ENCODE peak calls at places on chromosomes 13 and 19, in six cellular contexts. F, C, Q, S, K and L are unnamed samples.
A peak's percentile ranks its signal among the peaks of the same experiment; 100 is the strongest.

GRCh38 chr13:31199527-31199848 is 287 bp upstream of the B3GLCT start:
- DNase-seq in C (no peak), S (no peak), Q (no peak), K (no peak), F (no peak), L (no peak)

GRCh38 chr13:20337894-20338551 is 105.9 kb upstream of the GJB6 start:
- DNase-seq in F (no peak), K (no peak), S (no peak), C (no peak), Q (no peak), L (no peak)

GRCh38 chr19:17424743-17425365 is 5.0 kb downstream of the MVB12A start:
- DNase-seq in K (peak; percentile 69), Q (no peak), C (no peak), F (no peak), S (peak; percentile 65), L (no peak)

GRCh38 chr13:110015253-110015652 is 228.9 kb upstream of the IRS2 start:
- DNase-seq in K (no peak), Q (no peak), F (no peak), C (peak; percentile 65), S (no peak), L (no peak)

GRCh38 chr13:110531671-110532083 is 29.8 kb downstream of the RAB20 start:
- DNase-seq in Q (no peak), C (no peak), S (no peak), K (peak; percentile 55), F (no peak), L (no peak)

GRCh38 chr13:65468628-65469027 is 1761.5 kb downstream of the PCDH9 start:
- DNase-seq in S (no peak), K (no peak), C (no peak), Q (no peak), F (no peak), L (no peak)

GRCh38 chr13:110331362-110331761 is 24.3 kb downstream of the COL4A2 start:
- DNase-seq in F (no peak), S (no peak), K (peak; percentile 2), Q (no peak), C (no peak), L (no peak)

GRCh38 chr13:26605845-26606244 is 48.4 kb downstream of the WASF3 start:
- DNase-seq in F (no peak), S (peak; percentile 50), K (no peak), Q (no peak), C (no peak), L (no peak)

GRCh38 chr19:50275577-50276368 is 53.4 kb downstream of the KCNC3 start:
- DNase-seq in S (no peak), K (no peak), F (no peak), C (no peak), Q (no peak), L (no peak)

GRCh38 chr19:19406878-19407639 is 1.6 kb downstream of the GATAD2A start:
- DNase-seq in S (peak; percentile 58), C (peak; percentile 46), Q (peak; percentile 65), F (no peak), K (peak; percentile 51), L (peak; percentile 42)

DNA sequence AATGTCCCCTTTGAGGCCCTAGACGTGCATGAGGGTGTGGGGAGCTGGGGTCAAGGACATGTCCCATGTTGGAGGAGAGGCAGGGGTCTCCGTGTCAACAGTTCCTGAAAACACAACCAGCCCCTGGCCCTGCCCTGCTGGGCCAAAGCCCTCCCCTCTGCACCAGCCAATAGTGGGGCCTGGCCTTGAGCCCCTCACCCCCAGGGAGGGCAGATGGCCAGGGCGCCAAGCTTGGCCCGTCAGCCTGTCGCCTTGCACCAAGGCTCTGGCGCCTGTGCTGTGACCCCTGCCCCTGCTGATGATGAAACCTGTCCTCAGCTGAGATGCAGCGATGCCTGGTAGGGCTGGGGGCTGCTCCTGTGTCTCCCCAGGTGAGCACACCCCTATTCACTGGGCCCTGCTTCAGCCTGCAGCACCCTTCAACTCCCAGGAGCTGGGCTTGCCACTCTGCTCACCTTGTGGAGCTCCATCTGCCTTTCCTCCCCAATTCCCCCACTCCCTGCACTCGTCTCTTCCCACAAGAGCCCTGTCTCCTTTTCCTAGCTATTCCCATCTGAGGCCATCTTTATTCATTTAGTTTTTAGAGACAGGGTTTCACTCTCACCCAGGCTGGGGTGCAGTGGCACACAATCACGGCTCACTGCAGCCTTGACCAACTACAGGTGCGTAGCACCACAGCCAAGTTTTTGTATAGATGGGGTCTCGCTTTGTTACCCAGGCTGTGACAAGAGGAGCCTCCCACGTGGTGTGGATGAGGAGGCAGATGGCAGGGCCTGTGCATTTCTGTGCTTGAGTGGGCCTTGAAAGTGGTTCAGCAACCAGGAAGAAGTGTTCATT is 2.1 kb upstream of the HAMP start:
- DNase-seq in F (no peak), S (no peak), K (no peak), Q (no peak), C (no peak), L (no peak)
- H3K4me1 ChIP-seq in F (no peaks in the 10 kb centered on the region), S (no peaks in the 10 kb centered on the region), K (peaks cover 11% of the 10 kb centered on the region), Q (no peaks in the 10 kb centered on the region), C (no peaks in the 10 kb centered on the region), L (no peaks in the 10 kb centered on the region)

DNA sequence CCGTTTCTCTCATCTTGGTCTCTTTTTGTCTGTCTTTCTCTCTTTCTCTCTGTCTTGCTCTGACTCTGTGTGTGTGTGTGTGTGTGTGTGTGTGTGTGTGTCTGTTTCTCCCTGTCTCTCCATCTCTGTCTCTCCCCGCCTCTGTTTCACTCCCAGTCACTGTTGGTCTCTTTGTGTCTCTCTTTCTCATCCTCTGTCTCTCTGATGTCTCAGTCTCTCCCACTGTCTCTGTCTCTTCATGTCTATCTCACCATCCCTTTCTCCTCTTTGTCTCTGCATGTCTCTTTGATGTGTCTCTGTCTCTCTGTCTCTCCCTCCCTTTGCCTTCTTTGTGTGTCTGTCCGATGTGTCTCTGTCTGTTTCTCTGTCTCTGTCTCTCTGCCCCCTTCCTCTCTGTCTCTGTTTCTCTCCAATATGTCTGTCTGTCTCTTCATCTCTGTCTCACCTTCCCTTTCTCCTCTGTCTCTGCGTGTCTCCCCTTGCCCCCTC is 2.5 kb downstream of the NFIC start:
- DNase-seq in K (no peak), C (no peak), F (no peak), S (no peak), Q (no peak), L (no peak)
- H3K27me3 ChIP-seq in K (no peaks in the 10 kb centered on the region), C (no peaks in the 10 kb centered on the region), F (no peaks in the 10 kb centered on the region), S (peaks cover 2% of the 10 kb centered on the region), Q (no peaks in the 10 kb centered on the region), L (no peaks in the 10 kb centered on the region)

GRCh38 chr13:33286143-33286542 is 588 bp upstream of the STARD13 start:
- DNase-seq in S (no peak), K (no peak), Q (no peak), F (peak; percentile 38), C (no peak), L (no peak)
- H3K4me3 ChIP-seq in S (peak overlapping the region; percentile 34), K (no peak overlapping the region), Q (peak overlapping the region; percentile 94), F (peak overlapping the region; percentile 62), C (peak overlapping the region; percentile 60), L (no peak overlapping the region)

DNA sequence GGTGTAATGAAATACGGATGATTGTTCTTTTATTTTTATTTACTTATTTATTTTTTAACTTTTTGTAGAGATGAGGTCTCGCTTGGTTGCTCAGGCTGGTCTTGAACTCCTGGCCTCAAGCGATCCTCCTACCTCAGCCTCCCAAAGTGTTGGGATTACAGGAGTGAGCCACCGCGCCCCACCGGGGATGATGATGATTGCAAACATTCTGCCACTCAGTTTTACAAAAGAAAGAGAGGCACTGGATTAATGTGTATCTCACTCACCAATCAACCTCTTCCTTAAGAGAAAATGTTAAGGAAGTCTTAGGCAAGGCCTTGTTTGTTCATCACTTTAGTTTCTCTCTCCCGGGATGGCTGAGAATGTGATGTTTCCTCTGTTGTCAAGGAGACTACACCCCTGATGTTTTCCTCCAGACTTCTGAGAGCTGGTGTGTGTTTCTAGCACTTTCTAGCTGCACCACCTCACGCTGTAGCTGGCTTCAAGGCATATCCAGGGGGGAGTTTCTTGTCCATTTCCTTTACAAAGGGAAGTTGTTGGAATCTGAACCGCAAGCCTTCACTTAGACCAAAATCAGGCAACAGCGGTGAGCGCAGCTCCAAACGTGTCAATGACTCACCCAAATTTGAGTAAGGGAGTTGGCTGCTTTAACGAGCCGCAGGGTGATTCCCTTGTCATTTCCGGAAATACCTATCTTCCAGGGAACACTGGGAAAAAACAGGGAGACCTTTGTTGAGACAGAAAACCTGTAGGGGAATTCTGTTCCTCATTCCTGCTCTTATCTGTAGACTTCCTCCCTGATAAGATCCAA is 2.3 kb downstream of the LDLR start:
- DNase-seq in C (peak; percentile 80), Q (peak; percentile 99), K (peak; percentile 71), S (peak; percentile 73), F (peak; percentile 90), L (peak; percentile 51)
- H3K4me1 ChIP-seq in C (peaks cover 7% of the 10 kb centered on the region), Q (peaks cover 70% of the 10 kb centered on the region), K (peaks cover 72% of the 10 kb centered on the region), S (peaks cover 44% of the 10 kb centered on the region), F (peaks cover 5% of the 10 kb centered on the region), L (peaks cover 67% of the 10 kb centered on the region)

GRCh38 chr19:40422428-40423226 is 3.2 kb downstream of the SERTAD1 start:
- DNase-seq in K (no peak), Q (no peak), F (no peak), S (no peak), C (no peak), L (no peak)
- H3K27me3 ChIP-seq in K (no peaks in the 10 kb centered on the region), Q (no peaks in the 10 kb centered on the region), F (no peaks in the 10 kb centered on the region), S (no peaks in the 10 kb centered on the region), C (no peaks in the 10 kb centered on the region), L (no peaks in the 10 kb centered on the region)

GRCh38 chr19:45863840-45864628 is at the start of gene FOXA3:
- DNase-seq in S (peak; percentile 87), Q (no peak), C (no peak), K (no peak), F (no peak), L (peak; percentile 46)

GRCh38 chr19:45862564-45863334 is at the start of gene SYMPK:
- DNase-seq in K (peak; percentile 99), S (peak; percentile 99), Q (peak; percentile 97), C (peak; percentile 98), F (peak; percentile 98), L (peak; percentile 98)

GRCh38 chr19:45864629-45865082 is 530 bp downstream of the FOXA3 start:
- DNase-seq in Q (no peak), C (no peak), K (no peak), S (no peak), F (no peak), L (no peak)

GRCh38 chr19:45862271-45862563 is 730 bp downstream of the SYMPK start:
- DNase-seq in C (no peak), F (no peak), S (no peak), Q (no peak), K (no peak), L (no peak)

DNA sequence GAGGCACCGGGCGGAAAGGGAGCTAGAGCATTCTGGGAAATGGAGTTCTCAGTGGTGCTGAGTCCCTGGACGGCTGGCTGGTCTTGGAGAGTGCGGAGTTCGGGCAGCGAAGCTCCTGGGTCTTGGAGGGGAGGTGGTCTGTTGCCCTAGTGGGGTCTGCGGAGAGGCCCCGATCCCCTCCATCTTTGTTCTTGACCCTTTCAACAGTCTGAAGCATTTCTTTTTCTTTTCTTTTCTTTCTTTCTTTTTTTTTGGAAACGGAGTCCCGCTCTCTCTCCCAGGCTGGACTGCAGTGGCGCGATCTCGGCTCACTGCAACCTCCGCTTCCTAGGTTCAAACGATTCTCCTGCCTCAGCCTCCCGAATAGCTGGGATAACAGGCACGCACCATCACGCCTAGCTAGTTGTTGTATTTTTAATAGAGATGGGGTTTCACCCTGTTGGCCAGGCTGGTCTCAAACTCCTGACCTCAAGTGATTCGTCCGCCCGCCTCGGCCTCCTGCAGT is 440 bp upstream of the SYMPK start:
- DNase-seq in C (no peak), Q (no peak), S (no peak), F (no peak), K (no peak), L (no peak)
- H3K4me3 ChIP-seq in C (peak overlapping the region; percentile 89), Q (peak overlapping the region; percentile 67), S (peak overlapping the region; percentile 60), F (peak overlapping the region; percentile 29), K (no peak overlapping the region), L (peak overlapping the region; percentile 71)

GRCh38 chr13:75364131-75364713 is 117.7 kb downstream of the TBC1D4 start:
- DNase-seq in F (no peak), C (no peak), K (no peak), S (no peak), Q (no peak), L (no peak)
- H3K4me1 ChIP-seq in F (peaks cover 5% of the 10 kb centered on the region), C (no peaks in the 10 kb centered on the region), K (peaks cover 57% of the 10 kb centered on the region), S (peaks cover 87% of the 10 kb centered on the region), Q (peaks cover 20% of the 10 kb centered on the region), L (no peaks in the 10 kb centered on the region)